ENCODE peak calls at places on chromosome 1, in six cellular contexts. C, V, E, Z, M and G are unnamed samples.

GRCh38 chr1:110687244-110687643 is 12.5 kb upstream of the KCNA3 start:
- DNase-seq in C (no peak), V (no peak), E (no peak), Z (no peak), M (peak), G (no peak)

GRCh38 chr1:93845554-93846150 is 33.4 kb downstream of the DNTTIP2 start:
- DNase-seq in C (no peak), V (peak), E (peak), Z (peak), M (no peak), G (no peak)

GRCh38 chr1:26349886-26350244 is 4.1 kb downstream of the CRYBG2 start:
- DNase-seq in C (no peak), V (no peak), E (no peak), Z (no peak), M (no peak), G (no peak)

GRCh38 chr1:6481820-6482471 is 9.5 kb downstream of the PLEKHG5 start:
- DNase-seq in C (no peak), V (no peak), E (no peak), Z (no peak), M (no peak), G (no peak)

GRCh38 chr1:85027242-85027983 is 20.9 kb downstream of the MCOLN3 start:
- DNase-seq in C (no peak), V (peak), E (peak), Z (peak), M (peak), G (no peak)

GRCh38 chr1:9843576-9843945 is 19.8 kb upstream of the CLSTN1 start:
- DNase-seq in C (peak), V (no peak), E (no peak), Z (no peak), M (no peak), G (no peak)

GRCh38 chr1:227913969-227914791 is 33.6 kb downstream of the WNT9A start:
- DNase-seq in C (no peak), V (peak), E (no peak), Z (no peak), M (peak), G (no peak)

GRCh38 chr1:113543110-113543509 is 152.8 kb downstream of the MAGI3 start:
- DNase-seq in C (no peak), V (no peak), E (no peak), Z (no peak), M (no peak), G (no peak)

GRCh38 chr1:15617874-15618684 is 821 bp downstream of the DDI2 start:
- DNase-seq in C (peak), V (peak), E (peak), Z (no peak), M (peak), G (no peak)

GRCh38 chr1:93980881-93981280 is 71.7 kb upstream of the GCLM start:
- DNase-seq in C (no peak), V (no peak), E (no peak), Z (no peak), M (no peak), G (no peak)

GRCh38 chr1:173596097-173596825 is 6.6 kb downstream of the SLC9C2 start:
- DNase-seq in C (no peak), V (no peak), E (no peak), Z (no peak), M (no peak), G (no peak)

GRCh38 chr1:226633541-226634155 is 85.1 kb downstream of the STUM start:
- DNase-seq in C (peak), V (no peak), E (no peak), Z (no peak), M (no peak), G (no peak)

GRCh38 chr1:177011508-177011907 is 153.0 kb downstream of the ASTN1 start:
- DNase-seq in C (no peak), V (no peak), E (no peak), Z (no peak), M (no peak), G (no peak)

GRCh38 chr1:215146252-215146975 is 63.9 kb downstream of the KCNK2 start:
- DNase-seq in C (no peak), V (peak), E (peak), Z (peak), M (peak), G (peak)

GRCh38 chr1:21574464-21575151 is 65.4 kb downstream of the ALPL start:
- DNase-seq in C (peak), V (peak), E (no peak), Z (no peak), M (no peak), G (no peak)

GRCh38 chr1:8625981-8626898 is 191.2 kb downstream of the RERE start:
- DNase-seq in C (no peak), V (peak), E (peak), Z (peak), M (no peak), G (no peak)

GRCh38 chr1:198523183-198523942 is 17.1 kb downstream of the ATP6V1G3 start:
- DNase-seq in C (no peak), V (no peak), E (peak), Z (no peak), M (no peak), G (no peak)

GRCh38 chr1:156198831-156199349 is 5.0 kb downstream of the SLC25A44 start:
- DNase-seq in C (no peak), V (no peak), E (no peak), Z (no peak), M (no peak), G (no peak)

GRCh38 chr1:236058141-236058626 is 6.7 kb downstream of the NID1 start:
- DNase-seq in C (no peak), V (no peak), E (no peak), Z (no peak), M (peak), G (no peak)

GRCh38 chr1:1349256-1350012 is at the start of gene DVL1:
- DNase-seq in C (peak), V (peak), E (peak), Z (peak), M (peak), G (no peak)

GRCh38 chr1:26338670-26339069 is 15.3 kb downstream of the CRYBG2 start:
- DNase-seq in C (no peak), V (no peak), E (no peak), Z (no peak), M (no peak), G (no peak)

GRCh38 chr1:192161974-192162373 is 3.7 kb downstream of the RGS18 start:
- DNase-seq in C (no peak), V (no peak), E (no peak), Z (no peak), M (no peak), G (no peak)

GRCh38 chr1:119633575-119634325 is 14.3 kb downstream of the ZNF697 start:
- DNase-seq in C (no peak), V (no peak), E (no peak), Z (no peak), M (peak), G (no peak)

GRCh38 chr1:186735463-186735862 is 55.2 kb upstream of the PTGS2 start:
- DNase-seq in C (no peak), V (no peak), E (no peak), Z (no peak), M (no peak), G (no peak)

GRCh38 chr1:32876341-32877210 is 5.9 kb upstream of the FNDC5 start:
- DNase-seq in C (peak), V (peak), E (peak), Z (peak), M (peak), G (no peak)